ENCODE peak calls at places on chromosomes 3 and 15, in eight cellular contexts. One of them, this sample, is unnamed.

GRCh38 chr15:66120422-66120821 is 133.1 kb downstream of the MEGF11 start:
- DNase-seq in HCT116: no peak
- DNase-seq in hepatocyte: no peak
- DNase-seq in GM23338: no peak
- DNase-seq in MM.1S: no peak
- DNase-seq in OCI-LY7: no peak
- DNase-seq in GM23248: no peak
- DNase-seq in PC-3: no peak
- DNase-seq in this sample: no peak

GRCh38 chr3:138089091-138089490 is 26.3 kb downstream of the DZIP1L start:
- DNase-seq in OCI-LY7: no peak
- DNase-seq in GM23248: peak; percentile 89
- DNase-seq in MM.1S: no peak
- DNase-seq in PC-3: peak; percentile 81
- DNase-seq in HCT116: no peak
- DNase-seq in hepatocyte: no peak
- DNase-seq in GM23338: no peak
- DNase-seq in this sample: no peak

GRCh38 chr3:77281721-77282120 is 241.8 kb downstream of the ROBO2 start:
- DNase-seq in GM23338: peak; percentile 67
- DNase-seq in MM.1S: no peak
- DNase-seq in HCT116: no peak
- DNase-seq in GM23248: no peak
- DNase-seq in OCI-LY7: no peak
- DNase-seq in PC-3: no peak
- DNase-seq in hepatocyte: no peak
- DNase-seq in this sample: peak; percentile 75

GRCh38 chr3:27081566-27081965 is 287.6 kb downstream of the NEK10 start:
- DNase-seq in GM23248: no peak
- DNase-seq in HCT116: no peak
- DNase-seq in GM23338: no peak
- DNase-seq in PC-3: no peak
- DNase-seq in MM.1S: no peak
- DNase-seq in OCI-LY7: no peak
- DNase-seq in hepatocyte: no peak
- DNase-seq in this sample: no peak

GRCh38 chr3:25097023-25097422 is 331.0 kb upstream of the RARB start:
- DNase-seq in OCI-LY7: peak; percentile 15
- DNase-seq in GM23338: no peak
- DNase-seq in GM23248: no peak
- DNase-seq in MM.1S: no peak
- DNase-seq in PC-3: no peak
- DNase-seq in hepatocyte: no peak
- DNase-seq in HCT116: no peak
- DNase-seq in this sample: no peak

GRCh38 chr15:68227806-68228142 is 1.8 kb downstream of the CLN6 start:
- DNase-seq in GM23338: no peak
- DNase-seq in GM23248: no peak
- DNase-seq in MM.1S: peak; percentile 52
- DNase-seq in PC-3: no peak
- DNase-seq in hepatocyte: no peak
- DNase-seq in HCT116: no peak
- DNase-seq in OCI-LY7: no peak
- DNase-seq in this sample: no peak

GRCh38 chr15:35932541-35932940 is 386.6 kb upstream of the DPH6 start:
- DNase-seq in hepatocyte: no peak
- DNase-seq in GM23338: no peak
- DNase-seq in PC-3: no peak
- DNase-seq in HCT116: no peak
- DNase-seq in OCI-LY7: no peak
- DNase-seq in GM23248: no peak
- DNase-seq in MM.1S: no peak
- DNase-seq in this sample: no peak

GRCh38 chr3:136730595-136731273 is 21.4 kb downstream of the STAG1 start:
- DNase-seq in hepatocyte: peak; percentile 17
- DNase-seq in OCI-LY7: peak; percentile 35
- DNase-seq in GM23248: no peak
- DNase-seq in GM23338: no peak
- DNase-seq in PC-3: no peak
- DNase-seq in HCT116: no peak
- DNase-seq in MM.1S: no peak
- DNase-seq in this sample: no peak

GRCh38 chr3:128170866-128171516 is 17.7 kb downstream of the EEFSEC start:
- DNase-seq in PC-3: peak; percentile 73
- DNase-seq in GM23338: peak; percentile 69
- DNase-seq in MM.1S: no peak
- DNase-seq in OCI-LY7: peak; percentile 23
- DNase-seq in hepatocyte: peak; percentile 86
- DNase-seq in HCT116: peak; percentile 56
- DNase-seq in GM23248: peak; percentile 92
- DNase-seq in this sample: peak; percentile 79

GRCh38 chr15:69337133-69337532 is 38.4 kb downstream of the PAQR5 start:
- DNase-seq in PC-3: peak; percentile 74
- DNase-seq in HCT116: peak; percentile 57
- DNase-seq in hepatocyte: no peak
- DNase-seq in MM.1S: no peak
- DNase-seq in OCI-LY7: no peak
- DNase-seq in GM23338: no peak
- DNase-seq in GM23248: peak; percentile 23
- DNase-seq in this sample: no peak

GRCh38 chr3:17747184-17747889 is 4.9 kb upstream of the TBC1D5 start:
- DNase-seq in OCI-LY7: peak; percentile 73
- DNase-seq in GM23248: no peak
- DNase-seq in hepatocyte: no peak
- DNase-seq in MM.1S: peak; percentile 78
- DNase-seq in GM23338: no peak
- DNase-seq in HCT116: no peak
- DNase-seq in PC-3: no peak
- DNase-seq in this sample: no peak

GRCh38 chr3:97037294-97037943 is 223.0 kb downstream of the EPHA6 start:
- DNase-seq in GM23248: no peak
- DNase-seq in HCT116: no peak
- DNase-seq in PC-3: peak; percentile 68
- DNase-seq in hepatocyte: no peak
- DNase-seq in OCI-LY7: no peak
- DNase-seq in MM.1S: no peak
- DNase-seq in GM23338: no peak
- DNase-seq in this sample: no peak

GRCh38 chr15:80179966-80180365 is 27.2 kb downstream of the FAH start:
- DNase-seq in hepatocyte: no peak
- DNase-seq in PC-3: no peak
- DNase-seq in MM.1S: no peak
- DNase-seq in GM23338: no peak
- DNase-seq in GM23248: no peak
- DNase-seq in OCI-LY7: no peak
- DNase-seq in HCT116: no peak
- DNase-seq in this sample: no peak

GRCh38 chr3:126126811-126127431 is 43.0 kb upstream of the SLC41A3 start:
- DNase-seq in GM23338: no peak
- DNase-seq in MM.1S: no peak
- DNase-seq in HCT116: no peak
- DNase-seq in PC-3: no peak
- DNase-seq in GM23248: no peak
- DNase-seq in hepatocyte: no peak
- DNase-seq in OCI-LY7: no peak
- DNase-seq in this sample: peak; percentile 51

GRCh38 chr3:36833160-36833814 is 68.9 kb upstream of the DCLK3 start:
- DNase-seq in PC-3: no peak
- DNase-seq in GM23338: peak; percentile 11
- DNase-seq in GM23248: no peak
- DNase-seq in hepatocyte: no peak
- DNase-seq in HCT116: no peak
- DNase-seq in MM.1S: no peak
- DNase-seq in OCI-LY7: no peak
- DNase-seq in this sample: no peak

GRCh38 chr3:117510396-117510795 is 800.8 kb downstream of the TUSC7 start:
- DNase-seq in GM23248: peak; percentile 69
- DNase-seq in MM.1S: no peak
- DNase-seq in PC-3: no peak
- DNase-seq in GM23338: no peak
- DNase-seq in HCT116: no peak
- DNase-seq in hepatocyte: no peak
- DNase-seq in OCI-LY7: no peak
- DNase-seq in this sample: no peak

GRCh38 chr3:66469220-66469640 is 31.6 kb downstream of the LRIG1 start:
- DNase-seq in PC-3: no peak
- DNase-seq in OCI-LY7: no peak
- DNase-seq in hepatocyte: no peak
- DNase-seq in HCT116: no peak
- DNase-seq in GM23338: no peak
- DNase-seq in GM23248: peak; percentile 53
- DNase-seq in MM.1S: peak; percentile 42
- DNase-seq in this sample: no peak

GRCh38 chr15:31458591-31458990 is 132.0 kb downstream of the KLF13 start:
- DNase-seq in MM.1S: no peak
- DNase-seq in GM23248: no peak
- DNase-seq in OCI-LY7: no peak
- DNase-seq in GM23338: no peak
- DNase-seq in PC-3: no peak
- DNase-seq in hepatocyte: no peak
- DNase-seq in HCT116: no peak
- DNase-seq in this sample: no peak

DNA sequence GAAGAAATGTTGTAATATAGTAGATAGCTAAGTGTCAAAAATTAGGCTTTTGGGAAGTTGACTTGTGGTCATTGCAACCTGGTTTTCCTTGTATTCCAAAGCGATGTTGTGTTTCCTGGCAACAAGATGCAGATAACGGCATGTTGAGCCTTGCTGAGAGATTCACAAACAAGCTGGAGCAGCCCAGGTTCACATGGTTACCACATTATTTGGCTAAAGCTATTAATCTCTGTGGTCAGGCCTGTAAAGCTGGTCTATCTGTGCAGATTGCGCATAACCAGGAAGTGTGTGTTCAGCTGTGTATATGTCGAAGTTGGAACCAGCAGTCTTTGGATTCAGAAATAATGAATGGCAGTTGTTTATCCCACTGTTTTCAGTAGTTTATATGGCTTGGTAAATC is 6.6 kb downstream of the TIPARP start:
- DNase-seq in MM.1S: peak; percentile 55
- DNase-seq in PC-3: peak; percentile 88
- DNase-seq in HCT116: no peak
- DNase-seq in OCI-LY7: no peak
- DNase-seq in GM23338: peak; percentile 79
- DNase-seq in hepatocyte: peak; percentile 73
- DNase-seq in GM23248: peak; percentile 83
- DNase-seq in this sample: peak; percentile 25
- H3K4me1 ChIP-seq in MM.1S: peaks cover 97% of the 10 kb centered on the region
- H3K4me1 ChIP-seq in PC-3: peaks cover 94% of the 10 kb centered on the region
- H3K4me1 ChIP-seq in HCT116: peaks cover 14% of the 10 kb centered on the region
- H3K4me1 ChIP-seq in OCI-LY7: peaks cover 90% of the 10 kb centered on the region
- H3K4me1 ChIP-seq in GM23338: peaks cover 4% of the 10 kb centered on the region
- H3K4me1 ChIP-seq in hepatocyte: peaks cover 23% of the 10 kb centered on the region
- H3K4me1 ChIP-seq in GM23248: peaks cover 89% of the 10 kb centered on the region
- H3K4me1 ChIP-seq in this sample: peaks cover 24% of the 10 kb centered on the region

GRCh38 chr3:12444582-12445468 is 39.5 kb upstream of the TSEN2 start:
- DNase-seq in PC-3: peak; percentile 99
- DNase-seq in MM.1S: no peak
- DNase-seq in OCI-LY7: no peak
- DNase-seq in hepatocyte: peak; percentile 84
- DNase-seq in HCT116: peak; percentile 88
- DNase-seq in GM23338: peak; percentile 40
- DNase-seq in GM23248: no peak
- DNase-seq in this sample: peak; percentile 50
- TF ChIP-seq EZH2phosphoT487 in PC-3: no peak
- TF ChIP-seq EZH2phosphoT487 in MM.1S: no peak
- TF ChIP-seq EZH2phosphoT487 in OCI-LY7: no peak
- TF ChIP-seq EZH2phosphoT487 in hepatocyte: peak; percentile 92
- TF ChIP-seq EZH2phosphoT487 in HCT116: no peak
- TF ChIP-seq EZH2phosphoT487 in GM23338: no peak
- TF ChIP-seq EZH2phosphoT487 in GM23248: no peak
- TF ChIP-seq EZH2phosphoT487 in this sample: no peak

GRCh38 chr15:29788433-29789034 is 33.7 kb downstream of the TJP1 start:
- DNase-seq in hepatocyte: no peak
- DNase-seq in HCT116: no peak
- DNase-seq in MM.1S: no peak
- DNase-seq in GM23338: no peak
- DNase-seq in GM23248: no peak
- DNase-seq in OCI-LY7: no peak
- DNase-seq in PC-3: peak; percentile 57
- DNase-seq in this sample: no peak

GRCh38 chr15:29790607-29791006 is 31.7 kb downstream of the TJP1 start:
- DNase-seq in GM23248: no peak
- DNase-seq in OCI-LY7: no peak
- DNase-seq in MM.1S: no peak
- DNase-seq in PC-3: no peak
- DNase-seq in GM23338: no peak
- DNase-seq in HCT116: no peak
- DNase-seq in hepatocyte: no peak
- DNase-seq in this sample: no peak

GRCh38 chr15:29787767-29788166 is 34.5 kb downstream of the TJP1 start:
- DNase-seq in OCI-LY7: no peak
- DNase-seq in PC-3: no peak
- DNase-seq in HCT116: no peak
- DNase-seq in MM.1S: no peak
- DNase-seq in GM23248: no peak
- DNase-seq in hepatocyte: no peak
- DNase-seq in GM23338: no peak
- DNase-seq in this sample: no peak

GRCh38 chr15:29792426-29793159 is 29.7 kb downstream of the TJP1 start:
- DNase-seq in HCT116: no peak
- DNase-seq in MM.1S: no peak
- DNase-seq in GM23338: no peak
- DNase-seq in PC-3: no peak
- DNase-seq in OCI-LY7: no peak
- DNase-seq in GM23248: no peak
- DNase-seq in hepatocyte: no peak
- DNase-seq in this sample: no peak

GRCh38 chr15:29789871-29790270 is 32.4 kb downstream of the TJP1 start:
- DNase-seq in GM23248: no peak
- DNase-seq in hepatocyte: peak; percentile 11
- DNase-seq in HCT116: no peak
- DNase-seq in PC-3: no peak
- DNase-seq in MM.1S: no peak
- DNase-seq in OCI-LY7: no peak
- DNase-seq in GM23338: no peak
- DNase-seq in this sample: no peak
- H3K4me1 ChIP-seq in GM23248: peaks cover 24% of the 10 kb centered on the region
- H3K4me1 ChIP-seq in hepatocyte: no peaks in the 10 kb centered on the region
- H3K4me1 ChIP-seq in HCT116: peaks cover 23% of the 10 kb centered on the region
- H3K4me1 ChIP-seq in PC-3: peaks cover 16% of the 10 kb centered on the region
- H3K4me1 ChIP-seq in MM.1S: no peaks in the 10 kb centered on the region
- H3K4me1 ChIP-seq in OCI-LY7: no peaks in the 10 kb centered on the region
- H3K4me1 ChIP-seq in GM23338: peaks cover 5% of the 10 kb centered on the region
- H3K4me1 ChIP-seq in this sample: peaks cover 14% of the 10 kb centered on the region

DNA sequence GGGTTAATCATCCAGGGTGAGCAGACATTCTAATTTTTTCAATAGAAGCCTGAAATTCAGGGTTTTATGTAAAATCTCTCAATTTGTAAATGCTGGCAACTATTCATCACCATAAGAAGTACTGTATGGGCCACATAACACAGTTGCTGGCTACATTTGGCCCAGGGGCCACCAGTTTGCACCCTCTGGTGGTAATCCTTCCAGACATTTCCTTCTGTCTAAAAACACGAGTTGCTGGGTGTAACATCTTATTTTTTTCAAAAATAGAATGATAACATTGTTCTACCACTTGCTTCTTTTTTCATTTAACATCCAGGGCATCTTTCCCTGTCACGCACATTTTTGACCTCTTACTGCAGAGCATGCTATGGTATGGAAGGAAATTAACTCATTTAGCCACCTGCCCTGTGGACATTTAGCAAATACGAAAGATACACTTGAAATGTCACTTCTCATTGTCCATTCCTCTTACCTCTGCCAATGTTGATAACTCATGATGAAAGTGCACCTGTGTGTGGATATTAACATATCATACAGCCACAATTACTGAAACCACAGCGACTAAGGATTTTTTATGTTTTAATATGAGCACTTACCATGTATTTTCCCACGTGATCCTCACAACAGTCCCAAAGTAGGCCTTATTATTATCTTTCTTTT is 117.5 kb upstream of the ARHGEF3 start:
- DNase-seq in OCI-LY7: peak; percentile 56
- DNase-seq in HCT116: no peak
- DNase-seq in GM23248: no peak
- DNase-seq in GM23338: no peak
- DNase-seq in hepatocyte: no peak
- DNase-seq in MM.1S: no peak
- DNase-seq in PC-3: no peak
- DNase-seq in this sample: no peak
- TF ChIP-seq EZH2phosphoT487 in OCI-LY7: no peak
- TF ChIP-seq EZH2phosphoT487 in HCT116: no peak
- TF ChIP-seq EZH2phosphoT487 in GM23248: no peak
- TF ChIP-seq EZH2phosphoT487 in GM23338: no peak
- TF ChIP-seq EZH2phosphoT487 in hepatocyte: no peak
- TF ChIP-seq EZH2phosphoT487 in MM.1S: no peak
- TF ChIP-seq EZH2phosphoT487 in PC-3: no peak
- TF ChIP-seq EZH2phosphoT487 in this sample: no peak